ENCODE peak calls at places on chromosomes 3 and 15, in nine cellular contexts. O is aorta; L is tibial nerve; X is CD8-positive, alpha-beta T cell; K is CD8-positive, alpha-beta memory T cell; V is astrocyte of the spinal cord; Z is H7; U is AG10803; A is body of pancreas. N is an unnamed sample.

GRCh38 chr3:44387404-44387803 is 48.8 kb downstream of the TCAIM start:
- DNase-seq in U (no peak), A (no peak), V (no peak), K (no peak), X (no peak), O (no peak), L (no peak), Z (no peak), N (no peak)

GRCh38 chr3:98977520-98977919 is 76.0 kb upstream of the DCBLD2 start:
- DNase-seq in L (no peak), A (no peak), Z (no peak), O (no peak), K (no peak), V (peak), U (peak), X (no peak), N (peak)

GRCh38 chr3:105518806-105519418 is 152.2 kb downstream of the ALCAM start:
- DNase-seq in A (no peak), L (no peak), X (no peak), K (no peak), O (no peak), Z (peak), V (peak), U (peak), N (peak)

GRCh38 chr15:88243156-88243555 is 13.4 kb downstream of the NTRK3 start:
- DNase-seq in X (no peak), V (no peak), U (no peak), L (no peak), O (no peak), Z (no peak), A (no peak), K (no peak), N (no peak)

GRCh38 chr15:25345943-25346342 is 92.9 kb downstream of the UBE3A start:
- DNase-seq in O (no peak), X (no peak), U (peak), Z (peak), L (no peak), K (no peak), A (peak), V (peak), N (peak)

GRCh38 chr3:125039041-125039896 is 16.5 kb downstream of the HEG1 start:
- DNase-seq in Z (peak), U (no peak), A (no peak), L (no peak), K (no peak), X (no peak), O (no peak), V (no peak), N (no peak)

GRCh38 chr3:124032351-124032880 is 40.5 kb upstream of the ROPN1 start:
- DNase-seq in L (no peak), U (peak), X (no peak), O (no peak), K (no peak), V (peak), A (no peak), Z (peak), N (no peak)

GRCh38 chr3:159560214-159561004 is 428.2 kb upstream of the IL12A start:
- DNase-seq in V (no peak), L (no peak), U (no peak), A (no peak), X (no peak), Z (peak), O (no peak), K (no peak), N (no peak)

GRCh38 chr3:57036952-57037351 is 23.5 kb upstream of the SPATA12 start:
- DNase-seq in U (no peak), V (no peak), A (no peak), L (no peak), Z (no peak), X (no peak), K (no peak), O (no peak), N (no peak)

GRCh38 chr3:182165234-182165633 is 453.5 kb downstream of the SOX2 start:
- DNase-seq in Z (no peak), L (no peak), V (peak), U (no peak), A (no peak), K (no peak), X (no peak), O (no peak), N (peak)

GRCh38 chr15:43187544-43188155 is 2.4 kb downstream of the CCNDBP1 start:
- DNase-seq in K (no peak), O (no peak), Z (peak), U (peak), V (peak), A (no peak), L (no peak), X (no peak), N (peak)

GRCh38 chr3:126541628-126542339 is 16.9 kb downstream of the C3orf22 start:
- DNase-seq in A (peak), Z (peak), U (no peak), K (no peak), X (peak), O (peak), L (no peak), V (no peak), N (no peak)

GRCh38 chr3:195154111-195154791 is 116.7 kb downstream of the XXYLT1 start:
- DNase-seq in X (no peak), K (no peak), L (no peak), Z (no peak), V (peak), U (peak), O (no peak), A (no peak), N (no peak)

GRCh38 chr3:115165701-115166100 is 18.6 kb upstream of the ZBTB20 start:
- DNase-seq in K (no peak), A (no peak), V (no peak), X (no peak), U (peak), Z (no peak), O (no peak), L (no peak), N (no peak)

GRCh38 chr3:56379723-56380287 is 88.5 kb downstream of the ERC2 start:
- DNase-seq in K (no peak), L (no peak), U (no peak), X (no peak), V (no peak), Z (no peak), A (no peak), O (no peak), N (no peak)

GRCh38 chr3:160434071-160434470 is 15.5 kb downstream of the TRIM59 start:
- DNase-seq in K (no peak), A (no peak), V (peak), X (no peak), U (peak), O (no peak), Z (no peak), L (no peak), N (no peak)

GRCh38 chr3:10437995-10438901 is 67.1 kb downstream of the ATP2B2 start:
- DNase-seq in O (no peak), V (peak), A (no peak), L (no peak), X (no peak), Z (no peak), K (no peak), U (peak), N (peak)

GRCh38 chr3:20984594-20985207 is 766.3 kb downstream of the ZNF385D start:
- DNase-seq in U (no peak), V (no peak), K (no peak), A (no peak), O (no peak), Z (no peak), L (no peak), X (no peak), N (no peak)

GRCh38 chr3:52600258-52600657 is 63.9 kb downstream of the UQCC5 start:
- DNase-seq in U (no peak), K (no peak), A (no peak), O (no peak), V (no peak), Z (no peak), X (no peak), L (no peak), N (no peak)

GRCh38 chr3:13582366-13583250 is 33.7 kb downstream of the FBLN2 start:
- DNase-seq in K (no peak), L (no peak), X (no peak), O (peak), A (no peak), U (no peak), V (no peak), Z (no peak), N (no peak)

GRCh38 chr3:42451546-42452230 is 41.3 kb upstream of the LYZL4 start:
- DNase-seq in U (peak), X (no peak), V (no peak), K (no peak), L (no peak), Z (no peak), O (no peak), A (no peak), N (peak)

GRCh38 chr3:187709155-187709554 is 6.8 kb upstream of the RTP2 start:
- DNase-seq in K (no peak), O (no peak), L (no peak), V (no peak), X (no peak), Z (peak), U (no peak), A (no peak), N (no peak)

GRCh38 chr3:138578141-138578540 is 15.9 kb downstream of the CEP70 start:
- DNase-seq in L (no peak), O (no peak), X (no peak), V (no peak), Z (no peak), A (no peak), K (no peak), U (no peak), N (no peak)

GRCh38 chr3:27319847-27320526 is 49.2 kb downstream of the NEK10 start:
- DNase-seq in K (no peak), L (no peak), Z (no peak), A (peak), O (no peak), V (no peak), X (no peak), U (no peak), N (no peak)

GRCh38 chr3:134562055-134562454 is 76.2 kb downstream of the CEP63 start:
- DNase-seq in Z (no peak), L (no peak), O (no peak), V (no peak), U (no peak), K (no peak), A (no peak), X (no peak), N (no peak)

GRCh38 chr3:70856414-70857162 is 544.1 kb upstream of the MDFIC2 start:
- DNase-seq in U (peak), X (no peak), Z (no peak), V (peak), A (no peak), L (no peak), O (no peak), K (no peak), N (peak)

GRCh38 chr3:195808741-195809290 is 2.9 kb downstream of the MUC4 start:
- DNase-seq in X (no peak), Z (no peak), V (no peak), O (peak), A (no peak), U (no peak), K (no peak), L (no peak), N (no peak)

DNA sequence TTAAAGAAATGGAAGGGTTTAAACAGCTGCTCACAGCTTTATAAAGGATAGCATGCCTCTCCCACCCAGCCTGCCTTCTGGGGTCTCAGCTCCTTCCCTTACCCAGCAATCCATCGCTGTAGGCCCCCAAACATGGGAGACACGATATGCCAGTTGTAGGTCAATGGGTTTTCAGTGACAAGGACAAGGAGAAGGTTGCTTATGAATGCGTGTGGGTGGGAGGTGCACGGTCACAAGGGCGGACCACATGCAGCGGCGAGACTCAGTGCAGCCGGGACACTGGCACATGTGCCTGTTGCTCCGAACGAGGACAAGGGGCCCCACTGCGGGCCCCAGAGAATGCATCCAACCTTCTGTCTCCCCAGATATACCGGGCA is 67.0 kb downstream of the MGLL start:
- DNase-seq in K (no peak), Z (no peak), L (no peak), V (no peak), O (no peak), A (no peak), U (no peak), X (no peak), N (no peak)
- H3K4me3 ChIP-seq in K (no peak), Z (no peak), L (no peak), V (no peak), O (no peak), A (no peak), U (no peak), X (no peak), N (no peak)

DNA sequence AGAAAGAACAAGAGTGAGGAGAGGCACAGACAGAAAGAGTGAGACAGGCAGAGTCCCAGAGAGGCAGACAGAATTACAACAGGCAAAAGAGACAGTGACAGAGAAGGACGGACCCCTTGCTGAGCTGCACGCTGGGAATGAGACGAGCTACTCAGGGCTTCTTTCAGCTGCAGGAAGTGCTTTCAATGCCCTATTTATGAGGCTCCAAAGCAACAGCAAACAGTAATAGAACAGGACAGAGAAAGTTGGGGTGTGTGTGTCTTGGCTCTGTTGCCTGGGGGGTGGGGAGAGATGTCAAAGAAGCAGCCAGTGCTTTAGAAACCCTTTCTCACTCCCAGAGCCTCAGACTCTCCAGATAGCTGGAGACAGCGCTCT is 502 bp upstream of the TIMP4 start:
- DNase-seq in K (no peak), L (no peak), Z (peak), O (no peak), X (no peak), U (no peak), V (peak), A (no peak), N (no peak)
- H3K4me3 ChIP-seq in K (no peak), L (peak), Z (peak), O (no peak), X (no peak), U (no peak), V (peak), A (no peak), N (no peak)

GRCh38 chr15:47737424-47737823 is 20.1 kb downstream of the SEMA6D start:
- DNase-seq in X (no peak), U (peak), A (no peak), K (no peak), Z (no peak), O (no peak), V (no peak), L (no peak), N (no peak)

GRCh38 chr15:47733085-47733484 is 15.8 kb downstream of the SEMA6D start:
- DNase-seq in X (no peak), A (no peak), K (no peak), U (no peak), Z (no peak), V (no peak), L (no peak), O (no peak), N (no peak)

GRCh38 chr15:47741082-47741481 is 23.8 kb downstream of the SEMA6D start:
- DNase-seq in X (no peak), L (no peak), U (no peak), O (no peak), K (no peak), A (no peak), Z (no peak), V (no peak), N (no peak)

GRCh38 chr15:47732243-47732642 is 14.9 kb downstream of the SEMA6D start:
- DNase-seq in U (no peak), O (no peak), A (no peak), Z (no peak), V (no peak), K (no peak), X (no peak), L (no peak), N (no peak)

GRCh38 chr15:47736123-47736786 is 18.9 kb downstream of the SEMA6D start:
- DNase-seq in Z (peak), U (no peak), V (no peak), X (no peak), O (no peak), A (no peak), L (no peak), K (no peak), N (no peak)
- H3K4me3 ChIP-seq in Z (no peak), U (no peak), V (no peak), X (no peak), O (no peak), A (no peak), L (no peak), K (no peak), N (no peak)

GRCh38 chr3:66392512-66392911 is 108.3 kb downstream of the LRIG1 start:
- DNase-seq in K (no peak), V (no peak), L (no peak), Z (no peak), A (no peak), O (no peak), X (no peak), U (no peak), N (no peak)
- H3K4me3 ChIP-seq in K (peak), V (no peak), L (no peak), Z (no peak), A (no peak), O (no peak), X (no peak), U (no peak), N (no peak)

DNA sequence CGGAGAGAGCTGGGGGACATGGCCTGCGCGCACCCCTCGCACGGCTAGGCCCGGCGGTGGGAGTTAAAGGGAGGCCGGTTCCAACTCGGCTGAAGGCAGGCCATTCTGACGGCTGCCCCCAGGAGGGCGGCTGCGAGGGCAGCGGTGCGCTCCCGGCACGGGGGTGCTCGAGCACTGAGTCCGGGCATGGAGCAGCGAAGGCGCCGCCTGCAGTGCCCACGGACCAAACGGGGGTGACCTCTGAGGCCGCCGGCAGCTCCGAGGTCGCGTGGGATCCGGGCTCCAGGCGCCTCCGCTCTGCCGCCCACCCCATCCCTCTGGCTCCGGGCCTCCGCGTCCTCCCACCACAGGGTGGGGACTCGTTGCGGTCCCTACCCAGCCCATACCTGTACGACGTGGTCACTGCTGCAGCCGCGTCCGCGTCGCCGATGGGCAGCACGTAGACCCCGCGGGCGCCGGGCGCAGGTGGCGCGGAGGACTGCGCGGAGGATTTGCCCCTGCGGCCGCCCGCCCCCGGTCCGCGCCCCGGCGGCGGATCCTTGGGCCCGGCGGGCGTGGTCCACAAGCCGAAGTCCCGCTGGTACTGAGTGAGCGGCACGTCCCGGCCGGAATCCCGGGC is 507 bp downstream of the MAP6D1 start:
- DNase-seq in U (no peak), K (no peak), V (no peak), X (peak), L (no peak), A (peak), O (no peak), Z (peak), N (no peak)
- H3K4me3 ChIP-seq in U (peak), K (peak), V (peak), X (peak), L (peak), A (peak), O (peak), Z (peak), N (peak)

N was measured in bronchial epithelial cell.